ENCODE peak calls at places on chromosomes 13 and 19, in five cellular contexts. One of them, this sample, is unnamed.

GRCh38 chr13:69970521-69970920 is 137.1 kb upstream of the ATXN8OS start:
- DNase-seq in fibroblast of villous mesenchyme: no peak
- DNase-seq in mucosa of descending colon: no peak
- DNase-seq in HFF-Myc: no peak
- DNase-seq in colonic mucosa: no peak
- DNase-seq in this sample: no peak

GRCh38 chr19:8145969-8146368 is 3.4 kb downstream of the FBN3 start:
- DNase-seq in fibroblast of villous mesenchyme: no peak
- DNase-seq in mucosa of descending colon: no peak
- DNase-seq in HFF-Myc: no peak
- DNase-seq in colonic mucosa: no peak
- DNase-seq in this sample: no peak

GRCh38 chr13:46313441-46314257 is 73.4 kb downstream of the RUBCNL start:
- DNase-seq in fibroblast of villous mesenchyme: no peak
- DNase-seq in mucosa of descending colon: no peak
- DNase-seq in HFF-Myc: no peak
- DNase-seq in colonic mucosa: no peak
- DNase-seq in this sample: no peak

GRCh38 chr19:10766049-10766623 is 48.3 kb downstream of the DNM2 start:
- DNase-seq in fibroblast of villous mesenchyme: no peak
- DNase-seq in mucosa of descending colon: no peak
- DNase-seq in HFF-Myc: no peak
- DNase-seq in colonic mucosa: no peak
- DNase-seq in this sample: no peak

GRCh38 chr13:77026255-77026782 is 640 bp downstream of the FBXL3 start:
- DNase-seq in fibroblast of villous mesenchyme: peak
- DNase-seq in mucosa of descending colon: peak
- DNase-seq in HFF-Myc: no peak
- DNase-seq in colonic mucosa: peak
- DNase-seq in this sample: peak

GRCh38 chr19:52527954-52528326 is 472 bp downstream of the ZNF808 start:
- DNase-seq in fibroblast of villous mesenchyme: no peak
- DNase-seq in mucosa of descending colon: peak
- DNase-seq in HFF-Myc: no peak
- DNase-seq in colonic mucosa: no peak
- DNase-seq in this sample: no peak

GRCh38 chr13:29964181-29964845 is 113.9 kb upstream of the UBL3 start:
- DNase-seq in fibroblast of villous mesenchyme: no peak
- DNase-seq in mucosa of descending colon: no peak
- DNase-seq in HFF-Myc: no peak
- DNase-seq in colonic mucosa: no peak
- DNase-seq in this sample: no peak

GRCh38 chr19:33143897-33144405 is 12.0 kb downstream of the WDR88 start:
- DNase-seq in fibroblast of villous mesenchyme: peak
- DNase-seq in mucosa of descending colon: peak
- DNase-seq in HFF-Myc: no peak
- DNase-seq in colonic mucosa: peak
- DNase-seq in this sample: peak

GRCh38 chr19:21028969-21029268 is 8.5 kb downstream of the ZNF430 start:
- DNase-seq in fibroblast of villous mesenchyme: no peak
- DNase-seq in mucosa of descending colon: no peak
- DNase-seq in HFF-Myc: no peak
- DNase-seq in colonic mucosa: no peak
- DNase-seq in this sample: no peak

GRCh38 chr19:2703691-2704216 is 1.3 kb upstream of the GNG7 start:
- DNase-seq in fibroblast of villous mesenchyme: no peak
- DNase-seq in mucosa of descending colon: no peak
- DNase-seq in HFF-Myc: no peak
- DNase-seq in colonic mucosa: no peak
- DNase-seq in this sample: no peak

GRCh38 chr19:42193706-42194105 is 23.8 kb downstream of the DEDD2 start:
- DNase-seq in fibroblast of villous mesenchyme: no peak
- DNase-seq in mucosa of descending colon: no peak
- DNase-seq in HFF-Myc: no peak
- DNase-seq in colonic mucosa: no peak
- DNase-seq in this sample: peak

GRCh38 chr19:48444129-48444932 is 1.5 kb upstream of the GRWD1 start:
- DNase-seq in fibroblast of villous mesenchyme: no peak
- DNase-seq in mucosa of descending colon: no peak
- DNase-seq in HFF-Myc: no peak
- DNase-seq in colonic mucosa: no peak
- DNase-seq in this sample: no peak

GRCh38 chr19:38977445-38978314 is 2.1 kb upstream of the FBXO17 start:
- DNase-seq in fibroblast of villous mesenchyme: no peak
- DNase-seq in mucosa of descending colon: no peak
- DNase-seq in HFF-Myc: no peak
- DNase-seq in colonic mucosa: no peak
- DNase-seq in this sample: no peak

GRCh38 chr13:49669735-49670309 is 21.5 kb downstream of the EBPL start:
- DNase-seq in fibroblast of villous mesenchyme: peak
- DNase-seq in mucosa of descending colon: no peak
- DNase-seq in HFF-Myc: peak
- DNase-seq in colonic mucosa: peak
- DNase-seq in this sample: peak

GRCh38 chr19:55603581-55604292 is 1.7 kb upstream of the ZNF865 start:
- DNase-seq in fibroblast of villous mesenchyme: no peak
- DNase-seq in mucosa of descending colon: no peak
- DNase-seq in HFF-Myc: no peak
- DNase-seq in colonic mucosa: peak
- DNase-seq in this sample: no peak

GRCh38 chr19:38190061-38190460 is 34.0 kb downstream of the DPF1 start:
- DNase-seq in fibroblast of villous mesenchyme: no peak
- DNase-seq in mucosa of descending colon: no peak
- DNase-seq in HFF-Myc: no peak
- DNase-seq in colonic mucosa: no peak
- DNase-seq in this sample: no peak

GRCh38 chr13:27005556-27005955 is 166.1 kb downstream of the USP12 start:
- DNase-seq in fibroblast of villous mesenchyme: no peak
- DNase-seq in mucosa of descending colon: no peak
- DNase-seq in HFF-Myc: no peak
- DNase-seq in colonic mucosa: no peak
- DNase-seq in this sample: no peak

GRCh38 chr19:2969104-2969504 is 8.3 kb upstream of the TLE6 start:
- DNase-seq in fibroblast of villous mesenchyme: peak
- DNase-seq in mucosa of descending colon: no peak
- DNase-seq in HFF-Myc: no peak
- DNase-seq in colonic mucosa: peak
- DNase-seq in this sample: peak

GRCh38 chr19:49639401-49640112 is 386 bp downstream of the RRAS start:
- DNase-seq in fibroblast of villous mesenchyme: no peak
- DNase-seq in mucosa of descending colon: no peak
- DNase-seq in HFF-Myc: no peak
- DNase-seq in colonic mucosa: peak
- DNase-seq in this sample: no peak

GRCh38 chr19:29564574-29565005 is 38.8 kb downstream of the VSTM2B start:
- DNase-seq in fibroblast of villous mesenchyme: no peak
- DNase-seq in mucosa of descending colon: no peak
- DNase-seq in HFF-Myc: no peak
- DNase-seq in colonic mucosa: no peak
- DNase-seq in this sample: no peak

GRCh38 chr13:31424130-31424729 is 224.5 kb downstream of the B3GLCT start:
- DNase-seq in fibroblast of villous mesenchyme: peak
- DNase-seq in mucosa of descending colon: peak
- DNase-seq in HFF-Myc: peak
- DNase-seq in colonic mucosa: peak
- DNase-seq in this sample: peak

GRCh38 chr19:41076286-41076685 is 12.0 kb upstream of the CYP2A13 start:
- DNase-seq in fibroblast of villous mesenchyme: no peak
- DNase-seq in mucosa of descending colon: no peak
- DNase-seq in HFF-Myc: no peak
- DNase-seq in colonic mucosa: no peak
- DNase-seq in this sample: no peak

GRCh38 chr19:29678484-29679106 is 13.3 kb downstream of the PLEKHF1 start:
- DNase-seq in fibroblast of villous mesenchyme: peak
- DNase-seq in mucosa of descending colon: no peak
- DNase-seq in HFF-Myc: no peak
- DNase-seq in colonic mucosa: no peak
- DNase-seq in this sample: no peak

GRCh38 chr19:15633122-15633521 is 7.6 kb upstream of the CYP4F3 start:
- DNase-seq in fibroblast of villous mesenchyme: no peak
- DNase-seq in mucosa of descending colon: no peak
- DNase-seq in HFF-Myc: no peak
- DNase-seq in colonic mucosa: no peak
- DNase-seq in this sample: no peak

GRCh38 chr19:38717051-38717450 is 27.2 kb downstream of the CAPN12 start:
- DNase-seq in fibroblast of villous mesenchyme: no peak
- DNase-seq in mucosa of descending colon: no peak
- DNase-seq in HFF-Myc: no peak
- DNase-seq in colonic mucosa: no peak
- DNase-seq in this sample: no peak

GRCh38 chr13:71312923-71313322 is 554.1 kb downstream of the DACH1 start:
- DNase-seq in fibroblast of villous mesenchyme: no peak
- DNase-seq in mucosa of descending colon: no peak
- DNase-seq in HFF-Myc: no peak
- DNase-seq in colonic mucosa: no peak
- DNase-seq in this sample: no peak

GRCh38 chr13:71304861-71305260 is 562.1 kb downstream of the DACH1 start:
- DNase-seq in fibroblast of villous mesenchyme: no peak
- DNase-seq in mucosa of descending colon: no peak
- DNase-seq in HFF-Myc: no peak
- DNase-seq in colonic mucosa: no peak
- DNase-seq in this sample: no peak

GRCh38 chr13:71306821-71307220 is 560.2 kb downstream of the DACH1 start:
- DNase-seq in fibroblast of villous mesenchyme: no peak
- DNase-seq in mucosa of descending colon: no peak
- DNase-seq in HFF-Myc: no peak
- DNase-seq in colonic mucosa: no peak
- DNase-seq in this sample: no peak

DNA sequence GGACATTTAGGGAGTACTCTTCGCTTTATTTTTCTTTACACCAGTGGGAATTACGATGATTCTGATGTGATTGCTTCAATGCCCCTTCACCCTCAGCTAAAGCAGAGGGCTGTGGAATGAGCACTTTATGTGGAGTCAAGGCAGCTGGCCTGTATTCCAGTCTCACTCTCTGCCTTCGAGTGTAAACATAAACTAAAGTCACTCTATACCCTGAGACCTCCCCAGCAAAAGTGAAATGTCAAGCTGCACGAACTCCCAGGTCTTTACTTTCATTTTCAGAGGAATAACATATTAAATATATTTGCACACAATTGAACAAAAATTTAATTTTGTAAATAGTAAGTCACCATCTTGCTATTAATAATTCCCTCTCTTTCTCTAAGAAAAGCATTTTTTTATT is 557.1 kb downstream of the DACH1 start:
- DNase-seq in fibroblast of villous mesenchyme: no peak
- DNase-seq in mucosa of descending colon: no peak
- DNase-seq in HFF-Myc: no peak
- DNase-seq in colonic mucosa: no peak
- DNase-seq in this sample: no peak
- H3K4me3 ChIP-seq in fibroblast of villous mesenchyme: no peak
- H3K4me3 ChIP-seq in mucosa of descending colon: no peak
- H3K4me3 ChIP-seq in HFF-Myc: no peak
- H3K4me3 ChIP-seq in colonic mucosa: no peak
- H3K4me3 ChIP-seq in this sample: no peak

GRCh38 chr19:44689290-44690130 is 9.4 kb upstream of the CEACAM16 start:
- DNase-seq in fibroblast of villous mesenchyme: peak
- DNase-seq in mucosa of descending colon: peak
- DNase-seq in HFF-Myc: peak
- DNase-seq in colonic mucosa: peak
- DNase-seq in this sample: peak
- TF ChIP-seq CTCF in fibroblast of villous mesenchyme: peak
- TF ChIP-seq CTCF in mucosa of descending colon: peak
- TF ChIP-seq CTCF in HFF-Myc: peak
- TF ChIP-seq CTCF in colonic mucosa: peak
- TF ChIP-seq CTCF in this sample: peak

DNA sequence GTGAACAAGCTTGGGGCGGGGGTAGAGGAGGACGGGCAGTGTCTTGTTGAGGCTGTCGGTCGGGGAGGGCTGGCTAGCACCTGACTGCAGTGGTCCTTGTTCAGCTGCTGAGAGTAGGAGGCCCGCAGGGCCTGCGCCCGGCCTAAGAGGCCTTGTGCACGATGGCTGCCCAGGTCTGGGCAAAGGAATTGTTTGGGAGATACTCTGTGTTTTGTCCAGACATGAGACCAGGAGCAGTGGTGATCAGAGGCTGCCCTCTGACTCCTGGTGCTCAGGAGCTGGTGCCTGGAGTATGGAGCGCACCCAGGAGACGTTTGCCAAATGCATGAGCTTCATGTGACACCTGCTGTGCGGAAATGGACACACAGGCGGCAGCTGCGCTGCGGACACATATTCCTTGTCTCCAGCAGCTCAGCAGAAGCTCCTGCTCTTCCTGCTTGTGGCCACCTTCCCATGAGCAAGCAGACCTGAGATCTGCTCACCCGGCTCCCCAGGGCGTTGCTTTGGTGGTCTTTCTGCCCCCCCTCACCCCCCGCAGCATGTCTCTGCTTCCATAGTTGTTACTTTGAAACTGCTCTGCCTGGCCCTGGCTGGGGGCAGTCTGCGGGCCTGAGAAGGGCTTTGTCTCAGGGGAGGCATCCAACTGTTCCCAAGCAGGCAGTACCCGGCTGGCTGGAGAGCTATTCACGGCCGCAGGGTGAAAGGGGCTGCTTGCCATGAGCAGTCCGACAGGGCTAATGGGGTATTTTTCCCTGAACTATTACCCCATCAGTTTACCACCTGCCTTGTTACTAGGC is 163.9 kb downstream of the TEX29 start:
- DNase-seq in fibroblast of villous mesenchyme: no peak
- DNase-seq in mucosa of descending colon: no peak
- DNase-seq in HFF-Myc: no peak
- DNase-seq in colonic mucosa: peak
- DNase-seq in this sample: no peak
- H3K4me3 ChIP-seq in fibroblast of villous mesenchyme: no peak
- H3K4me3 ChIP-seq in mucosa of descending colon: no peak
- H3K4me3 ChIP-seq in HFF-Myc: no peak
- H3K4me3 ChIP-seq in colonic mucosa: no peak
- H3K4me3 ChIP-seq in this sample: no peak

GRCh38 chr19:12244370-12244769 is 50.3 kb downstream of the ZNF44 start:
- DNase-seq in fibroblast of villous mesenchyme: no peak
- DNase-seq in mucosa of descending colon: no peak
- DNase-seq in HFF-Myc: no peak
- DNase-seq in colonic mucosa: no peak
- DNase-seq in this sample: no peak
- TF ChIP-seq CTCF in fibroblast of villous mesenchyme: peak
- TF ChIP-seq CTCF in mucosa of descending colon: no peak
- TF ChIP-seq CTCF in HFF-Myc: no peak
- TF ChIP-seq CTCF in colonic mucosa: peak
- TF ChIP-seq CTCF in this sample: no peak

GRCh38 chr19:18414504-18415176 is 4.6 kb upstream of the SSBP4 start:
- DNase-seq in fibroblast of villous mesenchyme: peak
- DNase-seq in mucosa of descending colon: peak
- DNase-seq in HFF-Myc: no peak
- DNase-seq in colonic mucosa: no peak
- DNase-seq in this sample: no peak
- H3K4me3 ChIP-seq in fibroblast of villous mesenchyme: peak
- H3K4me3 ChIP-seq in mucosa of descending colon: no peak
- H3K4me3 ChIP-seq in HFF-Myc: peak
- H3K4me3 ChIP-seq in colonic mucosa: no peak
- H3K4me3 ChIP-seq in this sample: peak

GRCh38 chr19:18768046-18768771 is 22.9 kb downstream of the COMP start:
- DNase-seq in fibroblast of villous mesenchyme: no peak
- DNase-seq in mucosa of descending colon: no peak
- DNase-seq in HFF-Myc: no peak
- DNase-seq in colonic mucosa: no peak
- DNase-seq in this sample: no peak
- TF ChIP-seq CTCF in fibroblast of villous mesenchyme: peak
- TF ChIP-seq CTCF in mucosa of descending colon: no peak
- TF ChIP-seq CTCF in HFF-Myc: no peak
- TF ChIP-seq CTCF in colonic mucosa: no peak
- TF ChIP-seq CTCF in this sample: no peak

GRCh38 chr19:1507763-1508506 is 4.9 kb downstream of the ADAMTSL5 start:
- DNase-seq in fibroblast of villous mesenchyme: peak
- DNase-seq in mucosa of descending colon: peak
- DNase-seq in HFF-Myc: peak
- DNase-seq in colonic mucosa: peak
- DNase-seq in this sample: peak
- H3K4me3 ChIP-seq in fibroblast of villous mesenchyme: peak
- H3K4me3 ChIP-seq in mucosa of descending colon: peak
- H3K4me3 ChIP-seq in HFF-Myc: peak
- H3K4me3 ChIP-seq in colonic mucosa: peak
- H3K4me3 ChIP-seq in this sample: peak

This sample was measured in fibroblast of the aortic adventitia.